ENCODE peak calls at places on chromosomes 2 and 18, in four cellular contexts. K, Z, X and D are unnamed samples.

GRCh38 chr2:8288206-8288605 is 393.6 kb upstream of the ID2 start:
- DNase-seq in X (no peak), Z (no peak), K (no peak), D (no peak)

GRCh38 chr2:29317077-29317517 is 201.9 kb downstream of the CLIP4 start:
- DNase-seq in Z (peak), X (peak), K (no peak), D (peak)

GRCh38 chr2:181891966-181892794 is 650 bp downstream of the ITPRID2 start:
- DNase-seq in K (peak), Z (peak), X (peak), D (peak)

GRCh38 chr18:6397931-6398566 is 16.7 kb downstream of the L3MBTL4 start:
- DNase-seq in Z (no peak), X (no peak), K (no peak), D (no peak)

GRCh38 chr18:3447035-3447894 is 2.7 kb upstream of the TGIF1 start:
- DNase-seq in K (no peak), Z (peak), X (no peak), D (peak)

GRCh38 chr2:48346124-48346536 is 183.8 kb upstream of the STON1 start:
- DNase-seq in Z (peak), K (no peak), X (peak), D (peak)

GRCh38 chr2:2646312-2647051 is 315.4 kb upstream of the MYT1L start:
- DNase-seq in X (no peak), K (no peak), Z (no peak), D (no peak)

GRCh38 chr18:75340206-75340605 is 87.3 kb downstream of the SMIM21 start:
- DNase-seq in Z (no peak), X (no peak), K (no peak), D (no peak)

GRCh38 chr2:68811364-68811763 is 59.8 kb downstream of the BMP10 start:
- DNase-seq in Z (peak), X (peak), K (no peak), D (peak)

GRCh38 chr18:79575891-79576685 is 103.5 kb upstream of the CTDP1 start:
- DNase-seq in K (peak), X (no peak), Z (peak), D (peak)

GRCh38 chr2:177251165-177251542 is 13.4 kb downstream of the NFE2L2 start:
- DNase-seq in Z (no peak), X (no peak), K (no peak), D (no peak)

GRCh38 chr2:216222650-216223352 is 113.7 kb downstream of the XRCC5 start:
- DNase-seq in Z (peak), X (no peak), K (no peak), D (peak)

GRCh38 chr2:9219027-9219445 is 12.4 kb downstream of the ASAP2 start:
- DNase-seq in K (no peak), Z (no peak), X (no peak), D (peak)

GRCh38 chr18:10519999-10520935 is 5.6 kb upstream of the NAPG start:
- DNase-seq in Z (peak), X (peak), K (peak), D (peak)

GRCh38 chr18:58580623-58581022 is 48.3 kb downstream of the ALPK2 start:
- DNase-seq in K (no peak), X (no peak), Z (peak), D (peak)

GRCh38 chr2:16482485-16482884 is 183.1 kb downstream of the CYRIA start:
- DNase-seq in Z (no peak), X (no peak), K (no peak), D (no peak)

DNA sequence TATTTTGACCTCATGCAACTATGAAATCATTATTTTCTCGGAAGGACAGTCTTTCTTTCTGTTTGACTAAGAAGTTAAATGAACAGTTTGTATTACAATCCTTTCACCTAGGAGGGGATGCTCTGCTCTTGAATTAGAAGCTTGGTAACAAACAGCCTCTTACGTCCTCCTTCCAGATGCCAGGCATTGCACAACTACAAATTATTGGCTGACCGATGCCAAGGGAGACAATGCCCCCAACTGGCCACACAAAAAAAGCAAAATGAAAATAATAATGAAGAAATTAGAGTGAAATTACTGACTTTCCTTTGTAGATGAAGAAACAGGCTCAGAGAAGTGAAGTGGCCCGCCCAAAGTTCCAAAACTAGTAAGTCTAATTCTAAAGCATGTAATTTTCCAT is 177.9 kb downstream of the CYRIA start:
- DNase-seq in Z (peak), K (no peak), X (no peak), D (peak)
- TF ChIP-seq CTCF in Z (no peak), K (peak), X (peak), D (peak)

DNA sequence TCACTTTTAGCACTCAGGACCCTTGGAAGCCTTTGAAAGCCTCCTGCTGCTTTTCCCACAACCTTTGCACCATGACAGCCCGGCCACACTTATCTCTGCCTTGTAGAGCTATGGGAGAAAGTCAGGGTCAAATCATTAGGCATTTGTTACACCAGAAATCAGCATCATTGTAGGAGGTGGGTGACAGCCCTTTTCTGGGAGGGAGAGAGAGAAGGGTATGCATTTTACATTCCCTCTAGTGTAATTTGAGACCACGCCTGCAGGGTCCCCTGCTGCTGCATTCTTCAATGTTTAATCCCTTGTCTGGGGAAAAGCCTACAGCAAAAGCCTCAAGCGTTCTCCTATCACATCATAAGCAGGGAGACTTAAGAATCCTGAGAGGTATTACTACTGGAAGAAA is 766.8 kb upstream of the FAM98A start:
- DNase-seq in Z (no peak), K (no peak), X (no peak), D (no peak)
- TF ChIP-seq CTCF in Z (no peak), K (no peak), X (no peak), D (no peak)

GRCh38 chr2:203728321-203728720 is 21.9 kb downstream of the CD28 start:
- DNase-seq in Z (peak), X (no peak), K (no peak), D (no peak)

GRCh38 chr2:203732072-203732952 is 25.9 kb downstream of the CD28 start:
- DNase-seq in Z (no peak), K (no peak), X (no peak), D (no peak)

GRCh38 chr2:203732953-203733510 is 26.6 kb downstream of the CD28 start:
- DNase-seq in Z (no peak), X (no peak), K (no peak), D (no peak)

GRCh38 chr2:203730866-203731265 is 24.4 kb downstream of the CD28 start:
- DNase-seq in X (no peak), Z (no peak), K (no peak), D (no peak)

GRCh38 chr2:203730076-203730729 is 23.8 kb downstream of the CD28 start:
- DNase-seq in Z (peak), K (no peak), X (no peak), D (no peak)
- TF ChIP-seq CTCF in Z (no peak), K (no peak), X (no peak), D (no peak)

GRCh38 chr2:88187927-88188326 is 17.8 kb downstream of the THNSL2 start:
- DNase-seq in K (no peak), Z (no peak), X (no peak), D (no peak)
- TF ChIP-seq CTCF in K (no peak), Z (no peak), X (no peak), D (peak)

GRCh38 chr2:119495948-119496347 is 28.3 kb downstream of the SCTR start:
- DNase-seq in Z (no peak), K (no peak), X (no peak), D (no peak)
- TF ChIP-seq CTCF in Z (no peak), K (no peak), X (no peak), D (no peak)

GRCh38 chr2:101473911-101474751 is 781 bp downstream of the RFX8 start:
- DNase-seq in K (peak), X (peak), Z (peak), D (peak)
- TF ChIP-seq CTCF in K (no peak), X (no peak), Z (no peak), D (no peak)